ENCODE peak calls at places on chromosomes 3 and 15, in nine cellular contexts. U, F, A, P, T, M, H, Y and O are unnamed samples.
A peak's percentile ranks its signal among the peaks of the same experiment; 100 is the strongest.

GRCh38 chr15:74317820-74318375 is 49.5 kb downstream of the CYP11A1 start:
- DNase-seq in T (peak; percentile 83), Y (peak; percentile 90), H (peak; percentile 95), A (peak; percentile 96), F (no peak), P (peak; percentile 43), M (no peak), U (no peak), O (peak; percentile 91)

GRCh38 chr3:124569761-124570160 is 160.5 kb upstream of the UMPS start:
- DNase-seq in A (no peak), U (no peak), F (no peak), T (no peak), Y (no peak), M (no peak), P (no peak), H (no peak), O (peak; percentile 80)

GRCh38 chr3:13236774-13237173 is 163.5 kb upstream of the IQSEC1 start:
- DNase-seq in A (no peak), P (no peak), Y (no peak), H (no peak), F (no peak), U (no peak), T (no peak), M (no peak), O (no peak)

GRCh38 chr15:33309602-33310276 is 1.0 kb upstream of the RYR3 start:
- DNase-seq in Y (no peak), P (peak; percentile 14), U (peak; percentile 85), T (no peak), M (peak; percentile 30), A (peak; percentile 5), H (no peak), F (peak; percentile 4), O (no peak)

GRCh38 chr3:184656991-184657669 is 54.7 kb downstream of the MAGEF1 start:
- DNase-seq in F (no peak), T (no peak), P (no peak), M (peak; percentile 64), A (peak; percentile 54), Y (no peak), U (no peak), H (peak; percentile 54), O (peak; percentile 12)

GRCh38 chr15:42691308-42691707 is 45.6 kb downstream of the CDAN1 start:
- DNase-seq in Y (no peak), T (no peak), M (no peak), A (no peak), U (no peak), P (no peak), F (no peak), H (no peak), O (no peak)

GRCh38 chr3:197454014-197454413 is 101.8 kb downstream of the BDH1 start:
- DNase-seq in F (no peak), A (peak; percentile 45), M (no peak), Y (peak; percentile 17), T (no peak), H (no peak), U (no peak), P (peak; percentile 9), O (no peak)

GRCh38 chr3:42214064-42214463 is 51.9 kb downstream of the CCK start:
- DNase-seq in F (no peak), U (no peak), T (no peak), H (no peak), Y (no peak), P (peak; percentile 80), A (no peak), M (peak; percentile 21), O (no peak)

GRCh38 chr3:174949523-174949922 is 90.4 kb downstream of the NAALADL2 start:
- DNase-seq in Y (peak; percentile 99), M (no peak), P (no peak), A (peak; percentile 99), T (peak; percentile 86), U (no peak), F (no peak), H (peak; percentile 97), O (no peak)

GRCh38 chr15:63759752-63760151 is 74.0 kb downstream of the HERC1 start:
- DNase-seq in M (no peak), H (no peak), T (no peak), P (no peak), A (no peak), U (no peak), Y (no peak), F (no peak), O (no peak)

GRCh38 chr3:22990291-22991200 is 212.6 kb upstream of the UBE2E2 start:
- DNase-seq in M (no peak), P (no peak), H (no peak), Y (no peak), U (no peak), F (no peak), T (no peak), A (no peak), O (no peak)

GRCh38 chr3:115999001-115999400 is 375.7 kb downstream of the GAP43 start:
- DNase-seq in M (no peak), P (no peak), U (no peak), A (no peak), F (peak; percentile 2), H (peak; percentile 9), T (no peak), Y (no peak), O (no peak)

GRCh38 chr3:50204804-50205718 is at the start of gene SLC38A3:
- DNase-seq in A (no peak), U (no peak), Y (no peak), M (peak; percentile 97), H (no peak), F (no peak), T (no peak), P (peak; percentile 16), O (peak; percentile 64)

GRCh38 chr3:138684411-138684810 is 75.8 kb downstream of the FAIM start:
- DNase-seq in M (no peak), H (no peak), T (no peak), P (no peak), F (no peak), U (no peak), Y (no peak), A (no peak), O (no peak)

GRCh38 chr15:62889734-62890505 is 152.6 kb upstream of the TPM1 start:
- DNase-seq in T (no peak), P (no peak), M (no peak), F (no peak), A (peak; percentile 66), Y (peak; percentile 59), U (no peak), H (peak; percentile 63), O (no peak)

GRCh38 chr3:143002083-143002712 is 828 bp downstream of the U2SURP start:
- DNase-seq in Y (peak; percentile 47), M (peak; percentile 17), F (no peak), T (no peak), A (peak; percentile 44), H (peak; percentile 27), U (no peak), P (peak; percentile 10), O (no peak)

GRCh38 chr15:61527836-61528589 is 298.9 kb upstream of the RORA start:
- DNase-seq in Y (no peak), P (peak; percentile 28), T (no peak), A (no peak), U (peak; percentile 78), M (no peak), H (no peak), F (no peak), O (no peak)

GRCh38 chr15:38073278-38073930 is 139.0 kb downstream of the TMCO5A start:
- DNase-seq in U (peak; percentile 66), A (peak; percentile 48), M (no peak), P (peak; percentile 14), H (peak; percentile 63), Y (peak; percentile 60), F (no peak), T (no peak), O (no peak)

GRCh38 chr3:47432673-47433072 is 43.1 kb downstream of the SCAP start:
- DNase-seq in U (no peak), A (no peak), H (no peak), T (no peak), M (no peak), Y (no peak), P (no peak), F (no peak), O (no peak)

GRCh38 chr3:24087469-24087868 is 142.4 kb downstream of the NR1D2 start:
- DNase-seq in F (no peak), P (no peak), Y (no peak), H (no peak), T (no peak), A (no peak), M (no peak), U (no peak), O (no peak)

GRCh38 chr15:85024509-85025336 is 43.1 kb downstream of the PDE8A start:
- DNase-seq in T (no peak), A (peak; percentile 78), F (no peak), U (no peak), Y (peak; percentile 42), H (peak; percentile 83), M (no peak), P (no peak), O (no peak)

GRCh38 chr3:54243262-54243931 is 121.0 kb downstream of the CACNA2D3 start:
- DNase-seq in M (no peak), H (no peak), A (no peak), P (no peak), F (no peak), T (no peak), Y (peak; percentile 33), U (no peak), O (no peak)

GRCh38 chr15:63420333-63420741 is 38.7 kb upstream of the CA12 start:
- DNase-seq in T (no peak), A (peak; percentile 42), F (no peak), Y (peak; percentile 33), U (peak; percentile 23), H (no peak), P (peak; percentile 8), M (no peak), O (no peak)

GRCh38 chr3:143672396-143673165 is 175.7 kb downstream of the SLC9A9 start:
- DNase-seq in M (no peak), A (no peak), F (no peak), H (no peak), U (no peak), T (no peak), Y (no peak), P (no peak), O (no peak)

GRCh38 chr3:40837300-40837699 is 312.5 kb downstream of the ZNF621 start:
- DNase-seq in F (no peak), M (no peak), T (no peak), A (no peak), P (no peak), Y (no peak), H (no peak), U (no peak), O (no peak)

GRCh38 chr15:70521576-70522322 is 241.6 kb downstream of the UACA start:
- DNase-seq in M (no peak), A (no peak), F (no peak), H (no peak), U (no peak), P (no peak), T (no peak), Y (no peak), O (no peak)

GRCh38 chr3:145936986-145937385 is 224.0 kb downstream of the PLOD2 start:
- DNase-seq in H (peak; percentile 26), Y (peak; percentile 52), T (no peak), A (peak; percentile 36), F (no peak), M (no peak), U (no peak), P (no peak), O (no peak)

GRCh38 chr3:10378246-10378645 is 57.3 kb upstream of the SEC13 start:
- DNase-seq in P (no peak), M (no peak), U (no peak), Y (no peak), H (no peak), T (no peak), A (no peak), F (no peak), O (no peak)

GRCh38 chr15:28896944-28897343 is 11.2 kb downstream of the APBA2 start:
- DNase-seq in U (no peak), A (peak; percentile 95), M (no peak), F (no peak), P (no peak), Y (peak; percentile 94), H (peak; percentile 87), T (peak; percentile 62), O (no peak)

GRCh38 chr3:63450023-63450422 is 171.9 kb downstream of the SYNPR start:
- DNase-seq in Y (no peak), U (no peak), H (no peak), M (no peak), A (peak; percentile 1), P (no peak), T (no peak), F (no peak), O (no peak)

GRCh38 chr15:64224508-64224907 is 61.7 kb upstream of the PPIB start:
- DNase-seq in P (no peak), M (no peak), T (no peak), H (peak; percentile 62), U (no peak), A (peak; percentile 89), Y (peak; percentile 79), F (no peak), O (no peak)